ENCODE peak calls at places on chromosomes 2 and 18, in nine cellular contexts. M is activated naive CD8-positive, alpha-beta T cell treated with anti-CD3 and anti-CD28 coated beads, Interleukin-2, amount 50 U/mL, for 24 hours; J is Caki2; K is T-helper 2 cell; G is AG04450; O is NCI-H510A; Z is stimulated activated CD4-positive, alpha-beta T cell treated with anti-CD3 and anti-CD28 coated beads, Interleukin-12 subunit alpha, Interleukin-12 subunit beta, amount 100 ng/mL, for 4 hours; X is activated T-cell treated with anti-CD3 and anti-CD28 coated beads for 4 hours; F is NCI-H748 treated with DMSO at 0.1 percent for 48 hours. A is an unnamed sample.

GRCh38 chr2:179745615-179746263 is 115.7 kb downstream of the ZNF385B start:
- DNase-seq in F (no peak), O (no peak), G (no peak), X (no peak), K (no peak), Z (no peak), M (no peak), J (no peak), A (no peak)

GRCh38 chr2:205885492-205886099 is 200.4 kb downstream of the INO80D start:
- DNase-seq in G (peak), Z (peak), X (peak), F (no peak), K (no peak), O (no peak), M (peak), J (peak), A (peak)

GRCh38 chr2:25912851-25913695 is 34.8 kb upstream of the ASXL2 start:
- DNase-seq in O (no peak), J (no peak), F (no peak), M (no peak), X (no peak), Z (no peak), K (no peak), G (no peak), A (no peak)

GRCh38 chr18:11541179-11541578 is 68.2 kb upstream of the SLC35G4 start:
- DNase-seq in O (no peak), X (no peak), K (no peak), J (no peak), M (no peak), F (no peak), G (no peak), Z (no peak), A (no peak)

GRCh38 chr2:168858146-168858545 is 32.1 kb downstream of the SPC25 start:
- DNase-seq in Z (no peak), G (no peak), J (no peak), F (no peak), M (no peak), K (no peak), X (no peak), O (no peak), A (no peak)

GRCh38 chr2:10285578-10286198 is 17.0 kb upstream of the HPCAL1 start:
- DNase-seq in J (peak), X (no peak), F (no peak), G (no peak), K (no peak), Z (no peak), M (no peak), O (peak), A (no peak)

GRCh38 chr18:5515007-5515744 is 28.6 kb downstream of the EPB41L3 start:
- DNase-seq in G (no peak), K (no peak), O (no peak), Z (no peak), M (no peak), X (no peak), J (no peak), F (no peak), A (no peak)

GRCh38 chr2:199977984-199978415 is 22.6 kb downstream of the MAIP1 start:
- DNase-seq in Z (no peak), X (no peak), G (no peak), M (peak), F (no peak), K (no peak), O (no peak), J (peak), A (peak)

GRCh38 chr2:148812306-148812705 is 62.7 kb upstream of the KIF5C start:
- DNase-seq in K (no peak), F (no peak), O (no peak), J (no peak), Z (no peak), M (no peak), X (no peak), G (no peak), A (peak)

GRCh38 chr2:222318026-222318711 is 19.4 kb upstream of the PAX3 start:
- DNase-seq in Z (peak), F (peak), J (peak), M (peak), X (no peak), K (no peak), O (peak), G (peak), A (peak)

GRCh38 chr18:13112982-13113381 is 105.6 kb upstream of the LDLRAD4 start:
- DNase-seq in K (no peak), J (no peak), X (no peak), M (no peak), Z (no peak), G (no peak), F (peak), O (peak), A (no peak)